ENCODE peak calls at places on chromosome 20, in eight cellular contexts. I is activated effector memory CD4-positive, alpha-beta T cell treated with anti-CD3 and anti-CD28 coated beads, Interleukin-2, amount 50 U/mL, for 16 hours; D is fibroblast of lung; S is stimulated activated CD4-positive, alpha-beta T cell treated with anti-CD3 and anti-CD28 coated beads, TNF-alpha, amount 100 ng/mL, for 4 hours; K is HS-5; V is RCC 7860; Y is ovary; M is left cardiac atrium. E is an unnamed sample.

GRCh38 chr20:7673841-7674240 is 266.4 kb downstream of the HAO1 start:
- DNase-seq in S (no peak), D (peak), I (no peak), M (no peak), Y (no peak), K (peak), V (no peak), E (no peak)

GRCh38 chr20:25048519-25048952 is 9.4 kb downstream of the ACSS1 start:
- DNase-seq in V (no peak), S (no peak), M (no peak), I (peak), D (no peak), Y (peak), K (no peak), E (no peak)

GRCh38 chr20:3934628-3935027 is 45.4 kb downstream of the PANK2 start:
- DNase-seq in Y (no peak), V (no peak), M (no peak), S (no peak), K (no peak), D (peak), I (no peak), E (no peak)

GRCh38 chr20:36153754-36154695 is 515 bp upstream of the EPB41L1 start:
- DNase-seq in K (no peak), V (no peak), I (peak), Y (peak), M (peak), S (peak), D (peak), E (no peak)

GRCh38 chr20:63477061-63477616 is 4.7 kb upstream of the KCNQ2 start:
- DNase-seq in V (no peak), D (no peak), I (no peak), Y (no peak), M (no peak), S (no peak), K (no peak), E (no peak)

GRCh38 chr20:56440346-56441007 is 27.9 kb upstream of the RTF2 start:
- DNase-seq in S (no peak), M (no peak), K (no peak), V (no peak), I (peak), Y (no peak), D (no peak), E (no peak)

GRCh38 chr20:50291428-50292323 is 101.0 kb downstream of the CEBPB start:
- DNase-seq in M (no peak), Y (no peak), S (no peak), I (no peak), D (no peak), K (no peak), V (no peak), E (no peak)

GRCh38 chr20:50226093-50226974 is 35.7 kb downstream of the CEBPB start:
- DNase-seq in S (no peak), D (peak), I (no peak), K (no peak), V (peak), M (peak), Y (peak), E (no peak)

GRCh38 chr20:62860924-62861691 is 514 bp downstream of the TCFL5 start:
- DNase-seq in V (no peak), S (peak), M (peak), Y (peak), D (no peak), I (peak), K (no peak), E (no peak)

GRCh38 chr20:16245879-16246278 is 327.4 kb downstream of the KIF16B start:
- DNase-seq in S (no peak), I (no peak), V (no peak), Y (no peak), K (no peak), D (no peak), M (no peak), E (no peak)

GRCh38 chr20:53291548-53291947 is 302.1 kb downstream of the ZNF217 start:
- DNase-seq in D (no peak), I (no peak), S (no peak), Y (no peak), M (no peak), K (no peak), V (no peak), E (no peak)

GRCh38 chr20:63943007-63943807 is 13.0 kb downstream of the UCKL1 start:
- DNase-seq in K (no peak), I (no peak), D (no peak), V (no peak), M (peak), S (no peak), Y (no peak), E (no peak)

GRCh38 chr20:37142708-37143107 is 36.4 kb upstream of the RPN2 start:
- DNase-seq in V (no peak), K (no peak), Y (no peak), I (no peak), S (no peak), D (no peak), M (no peak), E (no peak)

GRCh38 chr20:32165836-32166545 is 41.6 kb downstream of the PLAGL2 start:
- DNase-seq in I (no peak), Y (peak), V (no peak), K (no peak), M (no peak), S (no peak), D (no peak), E (no peak)

GRCh38 chr20:50594591-50595432 is 84.6 kb downstream of the PTPN1 start:
- DNase-seq in D (no peak), V (no peak), I (no peak), S (no peak), Y (no peak), K (no peak), M (no peak), E (no peak)

GRCh38 chr20:36644713-36645109 is 1.3 kb downstream of the SLA2 start:
- DNase-seq in M (no peak), K (no peak), Y (no peak), V (no peak), I (peak), D (no peak), S (peak), E (no peak)

GRCh38 chr20:19784511-19785172 is 26.6 kb downstream of the RIN2 start:
- DNase-seq in V (peak), I (no peak), K (peak), M (peak), D (peak), S (peak), Y (no peak), E (peak)

GRCh38 chr20:48238781-48239180 is 453.5 kb upstream of the SULF2 start:
- DNase-seq in V (no peak), I (peak), D (no peak), S (no peak), Y (no peak), M (no peak), K (no peak), E (no peak)